ENCODE peak calls at places on chromosome 2, in four cellular contexts. D is HEK293T, S is WTC11, T is K562. H is an unnamed sample.
A peak's percentile ranks its signal among the peaks of the same experiment; 100 is the strongest.

GRCh38 chr2:190986221-190986953 is 27.6 kb downstream of the STAT1 start:
- DNase-seq in D (peak; percentile 25), S (peak; percentile 41), T (peak; percentile 18), H (no peak)

GRCh38 chr2:207243601-207244000 is 77.9 kb upstream of the KLF7 start:
- DNase-seq in D (no peak), S (no peak), T (no peak), H (no peak)

GRCh38 chr2:71788601-71789240 is 335.4 kb downstream of the DYSF start:
- DNase-seq in D (no peak), S (no peak), T (no peak), H (no peak)

GRCh38 chr2:96760036-96760985 is at the start of gene CNNM4:
- DNase-seq in D (peak; percentile 90), S (peak; percentile 96), T (peak; percentile 96), H (peak; percentile 88)

GRCh38 chr2:61707984-61708852 is 145.6 kb downstream of the FAM161A start:
- DNase-seq in D (no peak), S (no peak), T (no peak), H (peak; percentile 78)

GRCh38 chr2:97931118-97931850 is 64.5 kb downstream of the TMEM131 start:
- DNase-seq in D (no peak), S (no peak), T (no peak), H (no peak)

GRCh38 chr2:53028259-53028658 is 739.3 kb upstream of the CHAC2 start:
- DNase-seq in D (no peak), S (no peak), T (no peak), H (no peak)

GRCh38 chr2:90207454-90208058 is 1516.1 kb downstream of the RPIA start:
- DNase-seq in D (peak; percentile 3), S (no peak), T (no peak), H (peak; percentile 35)

GRCh38 chr2:2107140-2107539 is 223.9 kb downstream of the MYT1L start:
- DNase-seq in D (no peak), S (no peak), T (no peak), H (no peak)

GRCh38 chr2:226362991-226363390 is 436.6 kb downstream of the IRS1 start:
- DNase-seq in D (no peak), S (no peak), T (no peak), H (no peak)

GRCh38 chr2:45786030-45786830 is 134.8 kb downstream of the PRKCE start:
- DNase-seq in D (no peak), S (no peak), T (peak; percentile 48), H (no peak)

GRCh38 chr2:203579131-203579643 is 44.1 kb upstream of the RAPH1 start:
- DNase-seq in D (no peak), S (no peak), T (no peak), H (no peak)

GRCh38 chr2:230668184-230668938 is 44.3 kb upstream of the CAB39 start:
- DNase-seq in D (no peak), S (no peak), T (no peak), H (no peak)

GRCh38 chr2:3279236-3279960 is 98.2 kb downstream of the EIPR1 start:
- DNase-seq in D (no peak), S (no peak), T (no peak), H (no peak)

GRCh38 chr2:134676960-134677359 is 41.8 kb downstream of the TMEM163 start:
- DNase-seq in D (no peak), S (no peak), T (no peak), H (no peak)

GRCh38 chr2:229133155-229133772 is 137.8 kb downstream of the PID1 start:
- DNase-seq in D (peak; percentile 11), S (no peak), T (no peak), H (peak; percentile 18)

GRCh38 chr2:95313296-95314265 is 16.4 kb downstream of the KCNIP3 start:
- DNase-seq in D (no peak), S (no peak), T (no peak), H (no peak)

GRCh38 chr2:136206613-136207012 is 88.7 kb upstream of the CXCR4 start:
- DNase-seq in D (no peak), S (no peak), T (no peak), H (no peak)

GRCh38 chr2:165277860-165278656 is 38.8 kb downstream of the SCN2A start:
- DNase-seq in D (no peak), S (no peak), T (no peak), H (no peak)

GRCh38 chr2:217573565-217573964 is 429.2 kb downstream of the TNS1 start:
- DNase-seq in D (no peak), S (no peak), T (no peak), H (no peak)

GRCh38 chr2:29940706-29941105 is 19.3 kb upstream of the ALK start:
- DNase-seq in D (no peak), S (no peak), T (no peak), H (no peak)

GRCh38 chr2:201220102-201220570 is 37.2 kb downstream of the CASP10 start:
- DNase-seq in D (no peak), S (no peak), T (peak; percentile 28), H (no peak)

GRCh38 chr2:126909781-126910180 is 11.1 kb downstream of the TEX51 start:
- DNase-seq in D (no peak), S (no peak), T (no peak), H (no peak)

GRCh38 chr2:96321230-96322103 is 3.6 kb upstream of the ITPRIPL1 start:
- DNase-seq in D (peak; percentile 36), S (peak; percentile 82), T (peak; percentile 84), H (peak; percentile 14)

GRCh38 chr2:128684523-128684922 is 365.9 kb upstream of the HS6ST1 start:
- DNase-seq in D (no peak), S (no peak), T (no peak), H (no peak)

GRCh38 chr2:75309596-75310290 is 110.4 kb upstream of the TACR1 start:
- DNase-seq in D (no peak), S (no peak), T (no peak), H (no peak)

GRCh38 chr2:144099746-144100438 is 420.0 kb downstream of the ZEB2 start:
- DNase-seq in D (no peak), S (no peak), T (no peak), H (no peak)

GRCh38 chr2:236776695-236777251 is 207.1 kb downstream of the ACKR3 start:
- DNase-seq in D (no peak), S (no peak), T (no peak), H (no peak)

GRCh38 chr2:140589696-140590095 is 1541.1 kb downstream of the LRP1B start:
- DNase-seq in D (no peak), S (no peak), T (no peak), H (no peak)

GRCh38 chr2:176552456-176553135 is 283.4 kb downstream of the MTX2 start:
- DNase-seq in D (no peak), S (no peak), T (no peak), H (no peak)

DNA sequence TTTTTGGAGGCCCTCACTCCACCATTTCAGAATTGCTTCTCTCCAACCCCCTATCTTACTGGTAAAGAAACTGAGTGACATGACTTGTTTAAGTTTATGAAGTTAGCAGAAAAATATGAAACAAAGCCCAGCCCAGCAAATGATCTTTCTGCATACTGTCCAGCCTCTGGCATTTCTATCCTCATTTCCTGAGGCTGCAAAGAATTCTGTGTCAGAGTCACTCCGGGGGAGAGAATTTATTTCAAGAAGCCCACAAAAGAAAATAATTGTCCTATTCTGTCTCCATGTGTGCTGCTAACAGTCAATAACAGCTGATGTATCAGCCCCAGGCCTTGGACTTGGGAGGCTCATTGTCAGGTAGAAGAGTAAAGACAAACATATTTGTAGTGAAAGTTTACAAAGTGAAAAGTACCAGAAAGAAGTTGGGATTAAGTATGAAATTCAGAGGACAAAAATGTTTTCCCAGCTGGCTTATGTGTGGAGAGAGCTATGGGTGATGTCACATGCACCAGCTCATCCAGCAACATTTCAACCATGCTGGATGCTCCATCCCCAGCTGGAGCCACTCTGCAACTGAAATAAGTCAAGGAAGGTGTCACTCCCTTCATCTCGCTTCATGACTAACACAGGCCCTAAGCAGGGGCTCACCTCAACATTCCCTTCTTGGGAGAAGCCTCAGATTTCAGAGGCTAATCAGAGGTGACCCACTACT is 42.3 kb downstream of the TRABD2A start:
- DNase-seq in D (no peak), S (no peak), T (no peak), H (no peak)
- TF ChIP-seq ELF4 in D (no peak), S (no peak), T (no peak), H (no peak)

DNA sequence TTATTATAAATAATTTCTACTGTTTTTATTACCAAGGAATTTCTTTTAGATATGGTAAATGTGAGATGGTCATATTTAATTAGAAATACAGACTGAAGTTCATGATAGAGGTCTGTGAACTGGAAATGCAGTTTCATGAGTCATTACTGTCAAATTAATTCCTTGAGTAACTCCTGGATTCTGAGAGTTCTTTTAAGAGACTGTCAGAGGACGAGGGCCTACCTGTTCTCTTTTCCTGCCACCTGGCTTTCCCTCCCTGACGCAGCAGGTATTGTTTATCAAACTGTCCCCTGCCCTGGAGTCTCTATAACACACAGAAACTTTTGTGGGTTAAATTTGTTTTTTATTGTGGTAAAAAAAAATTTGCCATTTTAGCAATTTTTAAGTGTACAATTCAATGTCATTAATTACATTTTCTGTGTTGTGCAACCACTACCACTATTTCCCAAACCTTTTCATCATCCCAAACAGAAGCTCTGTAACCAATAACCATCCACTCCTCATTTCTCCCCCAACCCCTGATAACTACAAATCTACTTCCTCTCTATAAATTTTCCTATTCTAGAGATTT is 142.6 kb downstream of the DIS3L2 start:
- DNase-seq in D (no peak), S (no peak), T (no peak), H (no peak)
- TF ChIP-seq ELF4 in D (no peak), S (no peak), T (no peak), H (no peak)

DNA sequence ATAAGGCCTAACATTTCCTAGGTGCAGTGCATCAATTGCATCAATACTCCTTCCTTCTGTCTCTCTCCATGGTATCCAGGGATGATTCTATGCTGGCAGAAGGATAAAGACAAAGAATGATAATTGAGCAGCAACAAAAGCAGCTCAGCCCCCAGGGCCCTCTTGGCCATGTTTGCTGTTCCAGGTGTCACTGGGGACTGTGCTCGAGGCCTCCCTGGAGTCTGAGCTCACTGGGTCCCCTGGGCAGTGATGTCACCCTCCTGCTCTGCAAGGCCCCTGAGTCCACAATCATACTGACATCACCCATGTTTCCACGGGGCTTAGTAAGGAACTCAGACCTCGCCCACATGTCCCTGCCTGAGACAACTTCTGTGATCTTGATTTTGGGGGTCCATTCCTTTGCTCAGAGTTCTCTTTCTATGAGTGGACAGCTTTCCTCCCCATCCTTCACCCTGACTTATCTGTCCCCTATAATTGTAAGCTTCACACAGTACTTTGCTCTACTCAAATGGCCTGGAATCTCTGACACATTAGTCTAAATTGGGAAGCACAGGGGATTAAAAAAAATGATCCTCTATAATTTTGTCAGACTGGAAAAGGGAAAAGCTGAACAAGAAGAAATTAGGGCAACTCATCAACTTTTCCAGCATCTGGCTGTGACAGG is 15.8 kb upstream of the EXOC6B start:
- DNase-seq in D (no peak), S (no peak), T (no peak), H (peak; percentile 22)
- TF ChIP-seq ELF4 in D (no peak), S (no peak), T (no peak), H (no peak)

DNA sequence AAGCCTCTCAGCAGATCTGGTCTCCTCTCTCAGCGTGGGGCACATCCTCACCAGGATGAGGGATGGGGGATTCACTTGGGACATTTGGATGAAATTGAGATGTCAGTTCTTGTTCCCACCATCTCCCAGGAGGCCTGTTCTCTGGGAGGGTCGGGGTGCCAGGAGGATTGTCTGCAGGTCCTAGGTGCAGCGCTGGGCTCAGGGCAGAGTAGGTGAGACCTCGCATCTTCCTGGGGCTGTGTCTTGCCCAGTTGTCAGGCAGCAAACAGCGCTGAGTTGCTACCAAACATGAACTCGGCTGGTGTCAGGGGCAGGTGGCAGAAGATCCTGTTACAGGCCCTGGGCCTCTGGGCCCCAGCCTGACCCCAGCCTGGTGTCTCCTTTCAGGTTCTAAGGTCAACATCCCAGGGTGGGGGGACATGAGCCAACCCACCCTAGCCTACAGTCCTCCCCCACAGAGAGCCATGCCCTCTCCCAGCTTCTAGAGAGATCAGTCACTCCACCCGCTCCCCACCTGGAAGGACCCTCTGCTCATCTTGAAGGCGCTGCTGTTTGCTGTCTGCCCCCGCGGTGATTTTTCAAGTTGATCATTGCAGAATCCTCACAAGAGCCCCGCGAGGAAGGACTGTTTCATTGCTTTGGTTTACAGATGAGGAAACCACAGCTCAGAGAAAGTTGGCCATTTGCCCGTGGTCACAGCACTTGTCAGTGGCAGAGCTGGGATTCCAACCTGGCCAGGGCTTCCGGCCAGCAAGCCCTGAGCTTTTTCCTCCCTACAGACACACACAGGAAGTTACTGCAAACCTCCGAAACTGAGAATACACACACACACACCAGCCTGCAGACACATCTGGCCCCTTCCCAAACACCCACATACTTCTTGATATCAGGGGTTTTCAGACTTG is 83.9 kb downstream of the STPG4 start:
- DNase-seq in D (no peak), S (no peak), T (no peak), H (peak; percentile 93)
- TF ChIP-seq ELF4 in D (no peak), S (no peak), T (no peak), H (peak; percentile 78)